ENCODE peak calls at places on chromosome 2, in ten cellular contexts. T, G, X, J, B, I, N, S, K and E are unnamed samples.

GRCh38 chr2:58448065-58448507 is 207.0 kb upstream of the FANCL start:
- DNase-seq in X (peak; percentile 94), B (peak; percentile 37), J (peak; percentile 76), S (peak; percentile 95), K (peak; percentile 95), I (no peak), T (peak; percentile 71), N (peak; percentile 69), G (no peak), E (no peak)

GRCh38 chr2:96760986-96761832 is 507 bp downstream of the CNNM4 start:
- DNase-seq in I (peak; percentile 82), N (peak; percentile 90), X (no peak), T (peak; percentile 15), B (no peak), K (peak; percentile 45), G (no peak), S (no peak), J (peak; percentile 46), E (no peak)

GRCh38 chr2:240947176-240947575 is 41.0 kb downstream of the CROCC2 start:
- DNase-seq in G (no peak), B (no peak), I (no peak), S (no peak), N (peak; percentile 68), J (no peak), T (no peak), X (peak; percentile 43), K (no peak), E (peak; percentile 38)

GRCh38 chr2:162256621-162257020 is 13.4 kb upstream of the FAP start:
- DNase-seq in X (no peak), S (no peak), G (no peak), I (no peak), K (no peak), J (no peak), N (no peak), B (no peak), T (no peak), E (no peak)

GRCh38 chr2:154908312-154908711 is 209.8 kb downstream of the KCNJ3 start:
- DNase-seq in J (no peak), I (no peak), K (no peak), X (peak; percentile 84), S (no peak), G (no peak), B (no peak), N (no peak), T (no peak), E (no peak)

GRCh38 chr2:195660265-195660890 is 3.4 kb downstream of the SLC39A10 start:
- DNase-seq in S (peak; percentile 71), X (no peak), J (peak; percentile 82), N (peak; percentile 90), T (peak; percentile 76), G (peak; percentile 50), I (peak; percentile 75), K (peak; percentile 91), B (peak; percentile 83), E (peak; percentile 82)

GRCh38 chr2:47174731-47175361 is 19.7 kb upstream of the STPG4 start:
- DNase-seq in T (no peak), B (no peak), K (peak; percentile 45), S (peak; percentile 55), I (no peak), J (peak; percentile 76), G (no peak), X (peak; percentile 63), N (peak; percentile 87), E (no peak)

GRCh38 chr2:179313057-179313456 is 48.4 kb upstream of the SESTD1 start:
- DNase-seq in K (no peak), S (no peak), I (no peak), B (no peak), T (no peak), G (no peak), J (no peak), X (no peak), N (no peak), E (no peak)

GRCh38 chr2:79219383-79219988 is 59.9 kb upstream of the REG3A start:
- DNase-seq in J (peak; percentile 36), T (peak; percentile 4), G (no peak), S (peak; percentile 59), B (peak; percentile 3), N (no peak), X (peak; percentile 73), K (peak; percentile 88), I (no peak), E (no peak)

GRCh38 chr2:56133441-56133840 is 50.3 kb upstream of the CCDC85A start:
- DNase-seq in B (no peak), I (no peak), J (no peak), K (no peak), N (no peak), G (no peak), S (no peak), T (no peak), X (no peak), E (no peak)

GRCh38 chr2:96135171-96135570 is 3.1 kb downstream of the ASTL start:
- DNase-seq in T (no peak), K (no peak), I (no peak), J (no peak), N (no peak), G (no peak), X (no peak), S (no peak), B (no peak), E (no peak)

GRCh38 chr2:74461187-74462053 is 3.2 kb downstream of the WBP1 start:
- DNase-seq in B (no peak), K (peak; percentile 84), X (peak; percentile 63), J (peak; percentile 40), S (no peak), N (no peak), I (peak; percentile 30), G (no peak), T (no peak), E (no peak)

GRCh38 chr2:167842047-167842446 is 405.3 kb downstream of the STK39 start:
- DNase-seq in X (no peak), B (no peak), T (no peak), K (no peak), N (no peak), S (no peak), J (no peak), G (no peak), I (no peak), E (no peak)

GRCh38 chr2:96819101-96819875 is 3.2 kb downstream of the CNNM3 start:
- DNase-seq in T (no peak), J (peak; percentile 62), B (no peak), K (no peak), I (no peak), G (no peak), S (peak; percentile 55), X (peak; percentile 76), N (no peak), E (no peak)

GRCh38 chr2:116510117-116510671 is 1304.3 kb upstream of the DDX18 start:
- DNase-seq in S (peak; percentile 80), X (peak; percentile 88), I (no peak), N (no peak), B (no peak), G (no peak), K (peak; percentile 73), J (peak; percentile 4), T (no peak), E (no peak)

GRCh38 chr2:170714156-170715061 is 728 bp upstream of the SP5 start:
- DNase-seq in S (no peak), I (peak; percentile 20), B (no peak), N (peak; percentile 87), T (no peak), J (peak; percentile 51), G (no peak), K (peak; percentile 51), X (peak; percentile 70), E (no peak)